ENCODE peak calls at places on chromosomes 3 and 15, in seven cellular contexts. C, L, N, S, O, V and G are unnamed samples.

GRCh38 chr3:53196575-53197407 is 35.8 kb downstream of the PRKCD start:
- DNase-seq in O (peak; percentile 38), V (no peak), L (peak; percentile 83), N (peak; percentile 79), C (no peak), S (peak; percentile 20), G (peak; percentile 72)

GRCh38 chr15:35624881-35625280 is 78.9 kb upstream of the DPH6 start:
- DNase-seq in S (no peak), O (no peak), C (no peak), V (no peak), L (no peak), N (no peak), G (no peak)

GRCh38 chr3:14227866-14228265 is 49.2 kb downstream of the LSM3 start:
- DNase-seq in C (no peak), V (no peak), N (no peak), L (no peak), S (no peak), O (no peak), G (no peak)

GRCh38 chr3:150078983-150079739 is 108.5 kb upstream of the PFN2 start:
- DNase-seq in L (no peak), S (peak; percentile 38), O (no peak), N (no peak), V (no peak), C (no peak), G (no peak)

GRCh38 chr15:44034933-44035624 is 160.0 kb downstream of the FRMD5 start:
- DNase-seq in C (no peak), V (no peak), N (no peak), O (no peak), L (no peak), S (no peak), G (no peak)

GRCh38 chr3:150421799-150422548 is 13.9 kb downstream of the TSC22D2 start:
- DNase-seq in C (no peak), N (no peak), S (peak; percentile 5), V (no peak), O (no peak), L (no peak), G (no peak)

GRCh38 chr3:126448141-126448892 is 27.4 kb downstream of the ZXDC start:
- DNase-seq in V (no peak), L (no peak), S (no peak), N (no peak), O (no peak), C (no peak), G (no peak)

GRCh38 chr15:77839431-77839830 is 206.7 kb upstream of the LINGO1 start:
- DNase-seq in S (no peak), C (no peak), V (no peak), L (no peak), N (no peak), O (no peak), G (no peak)

GRCh38 chr3:73284432-73284831 is 223.0 kb downstream of the EBLN2 start:
- DNase-seq in L (no peak), C (no peak), O (no peak), V (no peak), N (no peak), S (no peak), G (no peak)

GRCh38 chr3:159971311-159971710 is 17.3 kb upstream of the IL12A start:
- DNase-seq in O (no peak), N (no peak), V (no peak), S (no peak), C (no peak), L (no peak), G (no peak)

GRCh38 chr15:101309436-101310162 is 14.6 kb upstream of the SNRPA1 start:
- DNase-seq in L (no peak), N (no peak), V (no peak), S (no peak), O (no peak), C (no peak), G (no peak)

GRCh38 chr3:20484126-20484525 is 298.1 kb upstream of the SGO1 start:
- DNase-seq in C (no peak), L (no peak), S (no peak), O (no peak), N (no peak), V (no peak), G (no peak)

GRCh38 chr3:183291511-183292031 is 38.5 kb downstream of the B3GNT5 start:
- DNase-seq in N (no peak), V (no peak), C (no peak), L (no peak), O (no peak), S (no peak), G (peak; percentile 78)

GRCh38 chr15:31472636-31473383 is 146.2 kb downstream of the KLF13 start:
- DNase-seq in N (peak; percentile 79), L (no peak), V (no peak), S (no peak), O (no peak), C (no peak), G (no peak)

GRCh38 chr3:123405021-123405420 is 43.9 kb downstream of the ADCY5 start:
- DNase-seq in L (no peak), V (no peak), N (no peak), S (no peak), O (no peak), C (no peak), G (no peak)

GRCh38 chr3:98690876-98691275 is 72.3 kb upstream of the ST3GAL6 start:
- DNase-seq in O (no peak), L (no peak), C (no peak), N (no peak), V (no peak), S (no peak), G (no peak)

GRCh38 chr3:124217542-124217941 is 225.6 kb upstream of the ROPN1 start:
- DNase-seq in L (peak; percentile 3), O (peak; percentile 20), C (peak; percentile 68), V (peak; percentile 82), S (no peak), N (no peak), G (peak; percentile 76)

GRCh38 chr3:39188271-39189149 is 3.9 kb downstream of the XIRP1 start:
- DNase-seq in L (no peak), S (no peak), V (no peak), N (no peak), C (no peak), O (no peak), G (no peak)

GRCh38 chr3:98812851-98813374 is 49.8 kb downstream of the ST3GAL6 start:
- DNase-seq in C (no peak), S (peak; percentile 38), N (no peak), V (no peak), L (no peak), O (peak; percentile 16), G (peak; percentile 82)

GRCh38 chr15:42786978-42787377 is 50.0 kb upstream of the CDAN1 start:
- DNase-seq in S (no peak), L (no peak), O (no peak), V (no peak), N (no peak), C (no peak), G (no peak)

GRCh38 chr15:55902975-55903374 is 90.4 kb downstream of the NEDD4 start:
- DNase-seq in L (no peak), O (no peak), S (no peak), C (no peak), V (no peak), N (no peak), G (no peak)
- TF ChIP-seq YY1 in L (no peak), O (no peak), S (no peak), C (no peak), V (no peak), N (no peak), G (no peak)

DNA sequence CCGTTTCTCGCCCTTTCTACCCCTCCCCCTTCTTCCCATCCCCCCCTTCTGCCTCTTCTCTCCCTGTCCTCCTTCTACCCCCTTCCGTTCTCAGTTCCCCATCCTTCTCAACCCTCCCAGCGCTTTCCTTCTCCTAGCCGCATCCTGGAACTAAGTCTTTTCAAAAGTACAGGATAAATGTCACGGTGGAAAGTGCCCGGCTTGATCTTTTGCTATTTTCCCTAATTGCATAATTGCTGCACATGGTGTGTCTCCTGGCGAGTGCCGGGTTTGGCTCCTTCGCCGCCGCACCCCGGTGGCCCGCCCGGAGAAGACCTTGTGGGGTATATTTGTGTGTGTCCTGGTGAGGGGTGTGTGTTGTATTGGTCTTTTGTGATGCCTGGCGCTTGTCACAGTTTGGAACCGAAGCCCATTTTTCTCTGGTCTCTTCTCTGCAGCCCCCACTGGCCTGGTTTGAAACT is 554 bp downstream of the UBE2E2 start:
- DNase-seq in O (peak; percentile 14), C (no peak), L (no peak), V (peak; percentile 60), S (peak; percentile 54), N (no peak), G (no peak)
- TF ChIP-seq YY1 in O (no peak), C (no peak), L (no peak), V (no peak), S (no peak), N (no peak), G (no peak)

GRCh38 chr3:79178471-79178870 is 589.3 kb downstream of the ROBO1 start:
- DNase-seq in V (no peak), S (no peak), N (no peak), O (no peak), L (no peak), C (no peak), G (no peak)

GRCh38 chr3:79183496-79183895 is 584.3 kb downstream of the ROBO1 start:
- DNase-seq in C (no peak), S (no peak), L (no peak), V (no peak), O (no peak), N (no peak), G (no peak)

GRCh38 chr3:79187441-79187840 is 580.4 kb downstream of the ROBO1 start:
- DNase-seq in O (no peak), V (no peak), S (no peak), C (no peak), N (no peak), L (no peak), G (no peak)

GRCh38 chr3:79184226-79184625 is 583.6 kb downstream of the ROBO1 start:
- DNase-seq in O (no peak), L (no peak), S (no peak), C (no peak), V (no peak), N (no peak), G (no peak)
- TF ChIP-seq YY1 in O (no peak), L (no peak), S (no peak), C (no peak), V (no peak), N (no peak), G (no peak)

DNA sequence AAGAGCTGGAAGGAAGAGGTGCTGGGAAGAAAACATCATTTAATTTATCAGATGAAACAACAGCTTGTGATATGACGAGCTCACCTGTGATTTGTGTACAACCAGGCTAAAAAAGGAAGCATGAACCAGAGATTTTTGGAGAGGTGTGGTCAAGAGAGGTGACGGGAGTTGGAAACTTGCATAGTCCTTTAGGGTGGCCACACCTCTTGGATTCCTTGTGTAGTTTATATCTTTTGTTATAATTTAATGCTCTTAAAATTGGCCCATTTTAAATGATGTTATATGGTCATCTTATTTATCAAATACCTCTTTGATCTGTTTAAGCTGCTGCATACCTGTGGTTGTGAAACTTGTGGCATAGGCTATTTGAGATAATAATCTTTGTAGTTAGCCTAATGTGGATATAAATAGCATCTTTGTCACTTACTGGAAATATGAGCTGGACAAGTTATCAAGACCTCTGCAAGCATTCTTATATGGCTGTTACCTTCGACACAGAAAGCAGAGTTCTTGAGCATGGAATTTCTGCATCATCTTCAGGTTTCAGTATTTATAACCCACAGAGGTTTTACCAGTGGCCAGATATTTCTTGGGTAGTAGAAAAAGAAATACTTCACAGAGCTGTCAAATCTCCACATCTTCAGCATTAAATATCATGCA is 49.1 kb downstream of the IL1RAP start:
- DNase-seq in C (no peak), V (no peak), L (peak; percentile 3), N (no peak), O (no peak), S (no peak), G (no peak)
- TF ChIP-seq YY1 in C (no peak), V (no peak), L (no peak), N (no peak), O (no peak), S (no peak), G (no peak)